ENCODE peak calls at places on chromosomes 4 and X, in five cellular contexts. One of them, this sample, is unnamed.

GRCh38 chr4:129971419-129971818 is 875.5 kb downstream of the C4orf33 start:
- DNase-seq in ACHN: no peak
- DNase-seq in neural crest cell: no peak
- DNase-seq in esophagus muscularis mucosa: no peak
- DNase-seq in activated CD4-positive, alpha-beta T cell treated with anti-CD3 and anti-CD28 coated beads, Interleukin-2, amount 10 ng/mL, durations not matched to agents 7 days and 5 days: no peak
- DNase-seq in this sample: no peak

GRCh38 chr4:7422898-7423180 is 11.9 kb downstream of the PSAPL1 start:
- DNase-seq in ACHN: no peak
- DNase-seq in activated CD4-positive, alpha-beta T cell treated with anti-CD3 and anti-CD28 coated beads, Interleukin-2, amount 10 ng/mL, durations not matched to agents 7 days and 5 days: no peak
- DNase-seq in esophagus muscularis mucosa: no peak
- DNase-seq in neural crest cell: no peak
- DNase-seq in this sample: no peak

GRCh38 chr4:33262809-33263208 is 2542.6 kb downstream of the PCDH7 start:
- DNase-seq in esophagus muscularis mucosa: no peak
- DNase-seq in ACHN: no peak
- DNase-seq in neural crest cell: no peak
- DNase-seq in activated CD4-positive, alpha-beta T cell treated with anti-CD3 and anti-CD28 coated beads, Interleukin-2, amount 10 ng/mL, durations not matched to agents 7 days and 5 days: no peak
- DNase-seq in this sample: no peak

GRCh38 chr4:1570291-1571164 is 113.6 kb downstream of the FAM53A start:
- DNase-seq in esophagus muscularis mucosa: no peak
- DNase-seq in activated CD4-positive, alpha-beta T cell treated with anti-CD3 and anti-CD28 coated beads, Interleukin-2, amount 10 ng/mL, durations not matched to agents 7 days and 5 days: no peak
- DNase-seq in ACHN: no peak
- DNase-seq in neural crest cell: no peak
- DNase-seq in this sample: no peak

GRCh38 chr4:110900206-110900769 is 277.4 kb upstream of the PITX2 start:
- DNase-seq in ACHN: peak
- DNase-seq in neural crest cell: no peak
- DNase-seq in activated CD4-positive, alpha-beta T cell treated with anti-CD3 and anti-CD28 coated beads, Interleukin-2, amount 10 ng/mL, durations not matched to agents 7 days and 5 days: no peak
- DNase-seq in esophagus muscularis mucosa: no peak
- DNase-seq in this sample: no peak

GRCh38 chr4:3270141-3270611 is 21.2 kb downstream of the MSANTD1 start:
- DNase-seq in esophagus muscularis mucosa: no peak
- DNase-seq in neural crest cell: no peak
- DNase-seq in ACHN: no peak
- DNase-seq in activated CD4-positive, alpha-beta T cell treated with anti-CD3 and anti-CD28 coated beads, Interleukin-2, amount 10 ng/mL, durations not matched to agents 7 days and 5 days: no peak
- DNase-seq in this sample: no peak

GRCh38 chr4:113080050-113080449 is 30.6 kb downstream of the ANK2 start:
- DNase-seq in neural crest cell: no peak
- DNase-seq in esophagus muscularis mucosa: no peak
- DNase-seq in ACHN: peak
- DNase-seq in activated CD4-positive, alpha-beta T cell treated with anti-CD3 and anti-CD28 coated beads, Interleukin-2, amount 10 ng/mL, durations not matched to agents 7 days and 5 days: no peak
- DNase-seq in this sample: no peak

GRCh38 chr4:181777518-181777917 is 465.7 kb upstream of the TENM3 start:
- DNase-seq in activated CD4-positive, alpha-beta T cell treated with anti-CD3 and anti-CD28 coated beads, Interleukin-2, amount 10 ng/mL, durations not matched to agents 7 days and 5 days: no peak
- DNase-seq in neural crest cell: no peak
- DNase-seq in esophagus muscularis mucosa: no peak
- DNase-seq in ACHN: no peak
- DNase-seq in this sample: no peak

GRCh38 chrX:74382613-74383012 is 38.7 kb upstream of the SLC16A2 start:
- DNase-seq in activated CD4-positive, alpha-beta T cell treated with anti-CD3 and anti-CD28 coated beads, Interleukin-2, amount 10 ng/mL, durations not matched to agents 7 days and 5 days: peak
- DNase-seq in neural crest cell: peak
- DNase-seq in esophagus muscularis mucosa: no peak
- DNase-seq in ACHN: peak
- DNase-seq in this sample: peak

GRCh38 chr4:101102114-101102752 is 245.1 kb downstream of the PPP3CA start:
- DNase-seq in neural crest cell: no peak
- DNase-seq in ACHN: no peak
- DNase-seq in esophagus muscularis mucosa: no peak
- DNase-seq in activated CD4-positive, alpha-beta T cell treated with anti-CD3 and anti-CD28 coated beads, Interleukin-2, amount 10 ng/mL, durations not matched to agents 7 days and 5 days: no peak
- DNase-seq in this sample: no peak

GRCh38 chr4:109902559-109903251 is 10.0 kb upstream of the EGF start:
- DNase-seq in activated CD4-positive, alpha-beta T cell treated with anti-CD3 and anti-CD28 coated beads, Interleukin-2, amount 10 ng/mL, durations not matched to agents 7 days and 5 days: no peak
- DNase-seq in ACHN: no peak
- DNase-seq in esophagus muscularis mucosa: no peak
- DNase-seq in neural crest cell: no peak
- DNase-seq in this sample: no peak

GRCh38 chr4:108355523-108356208 is 186.9 kb upstream of the LEF1 start:
- DNase-seq in neural crest cell: no peak
- DNase-seq in ACHN: no peak
- DNase-seq in activated CD4-positive, alpha-beta T cell treated with anti-CD3 and anti-CD28 coated beads, Interleukin-2, amount 10 ng/mL, durations not matched to agents 7 days and 5 days: peak
- DNase-seq in esophagus muscularis mucosa: no peak
- DNase-seq in this sample: no peak

GRCh38 chr4:169724251-169724650 is 33.5 kb downstream of the HPF1 start:
- DNase-seq in esophagus muscularis mucosa: no peak
- DNase-seq in activated CD4-positive, alpha-beta T cell treated with anti-CD3 and anti-CD28 coated beads, Interleukin-2, amount 10 ng/mL, durations not matched to agents 7 days and 5 days: no peak
- DNase-seq in ACHN: no peak
- DNase-seq in neural crest cell: no peak
- DNase-seq in this sample: no peak